ENCODE peak calls at places on chromosomes 6 and 20, in eight cellular contexts. One of them, this sample, is unnamed. For H3K4me1, the result is how much of the 10 kb centered on the place peaks cover.

GRCh38 chr6:170162771-170163404 is 128.0 kb downstream of the DLL1 start:
- DNase-seq in stomach: no peak
- DNase-seq in left lung: peak
- DNase-seq in naive thymus-derived CD4-positive, alpha-beta T cell: no peak
- DNase-seq in heart right ventricle: no peak
- DNase-seq in ovary: no peak
- DNase-seq in mucosa of descending colon: no peak
- DNase-seq in CD8-positive, alpha-beta T cell: no peak
- DNase-seq in this sample: no peak

GRCh38 chr20:51195419-51195901 is 172.6 kb upstream of the KCNG1 start:
- DNase-seq in left lung: no peak
- DNase-seq in heart right ventricle: no peak
- DNase-seq in naive thymus-derived CD4-positive, alpha-beta T cell: no peak
- DNase-seq in CD8-positive, alpha-beta T cell: no peak
- DNase-seq in ovary: no peak
- DNase-seq in stomach: no peak
- DNase-seq in mucosa of descending colon: no peak
- DNase-seq in this sample: no peak

GRCh38 chr20:45840700-45841198 is 7.2 kb downstream of the SNX21 start:
- DNase-seq in mucosa of descending colon: no peak
- DNase-seq in left lung: no peak
- DNase-seq in heart right ventricle: no peak
- DNase-seq in naive thymus-derived CD4-positive, alpha-beta T cell: no peak
- DNase-seq in CD8-positive, alpha-beta T cell: no peak
- DNase-seq in ovary: no peak
- DNase-seq in stomach: no peak
- DNase-seq in this sample: no peak

GRCh38 chr6:63516186-63516944 is 55.9 kb upstream of the LOC128125822 start:
- DNase-seq in heart right ventricle: no peak
- DNase-seq in mucosa of descending colon: no peak
- DNase-seq in stomach: no peak
- DNase-seq in CD8-positive, alpha-beta T cell: no peak
- DNase-seq in left lung: no peak
- DNase-seq in ovary: no peak
- DNase-seq in naive thymus-derived CD4-positive, alpha-beta T cell: no peak
- DNase-seq in this sample: no peak

GRCh38 chr20:54207743-54208491 is at the start of gene PFDN4:
- DNase-seq in heart right ventricle: peak
- DNase-seq in ovary: peak
- DNase-seq in stomach: peak
- DNase-seq in CD8-positive, alpha-beta T cell: peak
- DNase-seq in naive thymus-derived CD4-positive, alpha-beta T cell: peak
- DNase-seq in left lung: peak
- DNase-seq in mucosa of descending colon: peak
- DNase-seq in this sample: peak

GRCh38 chr20:15188415-15188814 is 851.0 kb upstream of the FLRT3 start:
- DNase-seq in CD8-positive, alpha-beta T cell: no peak
- DNase-seq in ovary: no peak
- DNase-seq in mucosa of descending colon: no peak
- DNase-seq in heart right ventricle: no peak
- DNase-seq in left lung: no peak
- DNase-seq in stomach: no peak
- DNase-seq in naive thymus-derived CD4-positive, alpha-beta T cell: no peak
- DNase-seq in this sample: no peak

GRCh38 chr6:40251609-40252008 is 317.3 kb upstream of the MOCS1 start:
- DNase-seq in CD8-positive, alpha-beta T cell: no peak
- DNase-seq in heart right ventricle: no peak
- DNase-seq in stomach: no peak
- DNase-seq in mucosa of descending colon: no peak
- DNase-seq in ovary: no peak
- DNase-seq in naive thymus-derived CD4-positive, alpha-beta T cell: no peak
- DNase-seq in left lung: no peak
- DNase-seq in this sample: no peak

GRCh38 chr6:20409427-20409971 is 7.8 kb downstream of the E2F3 start:
- DNase-seq in heart right ventricle: no peak
- DNase-seq in ovary: no peak
- DNase-seq in stomach: no peak
- DNase-seq in CD8-positive, alpha-beta T cell: no peak
- DNase-seq in naive thymus-derived CD4-positive, alpha-beta T cell: no peak
- DNase-seq in left lung: no peak
- DNase-seq in mucosa of descending colon: no peak
- DNase-seq in this sample: no peak

GRCh38 chr6:80454197-80454596 is 347.7 kb downstream of the BCKDHB start:
- DNase-seq in mucosa of descending colon: no peak
- DNase-seq in heart right ventricle: no peak
- DNase-seq in stomach: no peak
- DNase-seq in ovary: no peak
- DNase-seq in CD8-positive, alpha-beta T cell: no peak
- DNase-seq in left lung: no peak
- DNase-seq in naive thymus-derived CD4-positive, alpha-beta T cell: no peak
- DNase-seq in this sample: no peak

GRCh38 chr6:42030585-42031506 is 19.5 kb upstream of the TAF8 start:
- DNase-seq in ovary: peak
- DNase-seq in heart right ventricle: peak
- DNase-seq in stomach: no peak
- DNase-seq in left lung: no peak
- DNase-seq in naive thymus-derived CD4-positive, alpha-beta T cell: no peak
- DNase-seq in mucosa of descending colon: no peak
- DNase-seq in CD8-positive, alpha-beta T cell: no peak
- DNase-seq in this sample: peak

GRCh38 chr6:46510656-46511055 is 19.4 kb upstream of the RCAN2 start:
- DNase-seq in CD8-positive, alpha-beta T cell: no peak
- DNase-seq in naive thymus-derived CD4-positive, alpha-beta T cell: no peak
- DNase-seq in left lung: no peak
- DNase-seq in heart right ventricle: peak
- DNase-seq in ovary: peak
- DNase-seq in stomach: no peak
- DNase-seq in mucosa of descending colon: no peak
- DNase-seq in this sample: no peak

GRCh38 chr6:56521988-56522387 is 120.7 kb downstream of the DST start:
- DNase-seq in ovary: no peak
- DNase-seq in heart right ventricle: no peak
- DNase-seq in stomach: no peak
- DNase-seq in left lung: no peak
- DNase-seq in mucosa of descending colon: no peak
- DNase-seq in naive thymus-derived CD4-positive, alpha-beta T cell: no peak
- DNase-seq in CD8-positive, alpha-beta T cell: no peak
- DNase-seq in this sample: no peak

GRCh38 chr20:33503564-33503963 is 13.7 kb downstream of the CBFA2T2 start:
- DNase-seq in stomach: no peak
- DNase-seq in CD8-positive, alpha-beta T cell: no peak
- DNase-seq in left lung: no peak
- DNase-seq in mucosa of descending colon: peak
- DNase-seq in ovary: no peak
- DNase-seq in naive thymus-derived CD4-positive, alpha-beta T cell: no peak
- DNase-seq in heart right ventricle: no peak
- DNase-seq in this sample: no peak

GRCh38 chr20:33501000-33501399 is 11.1 kb downstream of the CBFA2T2 start:
- DNase-seq in stomach: no peak
- DNase-seq in mucosa of descending colon: no peak
- DNase-seq in naive thymus-derived CD4-positive, alpha-beta T cell: no peak
- DNase-seq in CD8-positive, alpha-beta T cell: no peak
- DNase-seq in left lung: no peak
- DNase-seq in ovary: no peak
- DNase-seq in heart right ventricle: no peak
- DNase-seq in this sample: no peak

DNA sequence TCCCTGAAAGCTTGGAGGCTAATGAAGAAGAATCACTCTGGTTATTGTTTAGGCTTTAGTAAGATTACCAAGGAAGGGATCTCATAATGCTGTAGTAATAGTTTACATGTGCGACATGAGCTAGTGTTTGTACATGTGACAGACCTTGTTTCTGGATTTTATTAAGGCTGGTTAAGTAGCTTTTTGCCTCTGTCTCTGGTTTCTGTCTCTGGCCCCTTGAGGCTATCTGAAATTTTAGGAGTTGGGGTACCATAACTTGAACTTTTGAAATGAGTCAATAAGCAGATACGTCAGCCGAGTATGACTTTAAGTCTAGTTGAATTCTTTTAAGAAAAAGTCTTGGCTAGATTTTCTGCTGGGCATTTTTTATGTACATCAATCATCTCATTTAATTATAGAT is 9.5 kb downstream of the CBFA2T2 start:
- DNase-seq in naive thymus-derived CD4-positive, alpha-beta T cell: no peak
- DNase-seq in ovary: no peak
- DNase-seq in CD8-positive, alpha-beta T cell: no peak
- DNase-seq in stomach: no peak
- DNase-seq in left lung: no peak
- DNase-seq in heart right ventricle: no peak
- DNase-seq in mucosa of descending colon: no peak
- DNase-seq in this sample: no peak
- H3K4me1 ChIP-seq in naive thymus-derived CD4-positive, alpha-beta T cell: under half
- H3K4me1 ChIP-seq in ovary: under half
- H3K4me1 ChIP-seq in CD8-positive, alpha-beta T cell: under half
- H3K4me1 ChIP-seq in stomach: under half
- H3K4me1 ChIP-seq in left lung: under half
- H3K4me1 ChIP-seq in heart right ventricle: under half
- H3K4me1 ChIP-seq in mucosa of descending colon: under half
- H3K4me1 ChIP-seq in this sample: under half

GRCh38 chr20:58309607-58310290 is at the start of gene RAB22A:
- DNase-seq in naive thymus-derived CD4-positive, alpha-beta T cell: peak
- DNase-seq in ovary: peak
- DNase-seq in heart right ventricle: peak
- DNase-seq in CD8-positive, alpha-beta T cell: peak
- DNase-seq in left lung: peak
- DNase-seq in stomach: peak
- DNase-seq in mucosa of descending colon: peak
- DNase-seq in this sample: peak
- H3K4me1 ChIP-seq in naive thymus-derived CD4-positive, alpha-beta T cell: half or more
- H3K4me1 ChIP-seq in ovary: under half
- H3K4me1 ChIP-seq in heart right ventricle: under half
- H3K4me1 ChIP-seq in CD8-positive, alpha-beta T cell: half or more
- H3K4me1 ChIP-seq in left lung: half or more
- H3K4me1 ChIP-seq in stomach: under half
- H3K4me1 ChIP-seq in mucosa of descending colon: under half
- H3K4me1 ChIP-seq in this sample: under half

GRCh38 chr6:45486739-45487138 is 109.0 kb upstream of the SUPT3H start:
- DNase-seq in left lung: no peak
- DNase-seq in ovary: no peak
- DNase-seq in mucosa of descending colon: no peak
- DNase-seq in heart right ventricle: no peak
- DNase-seq in naive thymus-derived CD4-positive, alpha-beta T cell: no peak
- DNase-seq in stomach: no peak
- DNase-seq in CD8-positive, alpha-beta T cell: no peak
- DNase-seq in this sample: no peak
- H3K4me1 ChIP-seq in left lung: under half
- H3K4me1 ChIP-seq in ovary: under half
- H3K4me1 ChIP-seq in mucosa of descending colon: under half
- H3K4me1 ChIP-seq in heart right ventricle: under half
- H3K4me1 ChIP-seq in naive thymus-derived CD4-positive, alpha-beta T cell: under half
- H3K4me1 ChIP-seq in stomach: under half
- H3K4me1 ChIP-seq in CD8-positive, alpha-beta T cell: under half
- H3K4me1 ChIP-seq in this sample: under half

DNA sequence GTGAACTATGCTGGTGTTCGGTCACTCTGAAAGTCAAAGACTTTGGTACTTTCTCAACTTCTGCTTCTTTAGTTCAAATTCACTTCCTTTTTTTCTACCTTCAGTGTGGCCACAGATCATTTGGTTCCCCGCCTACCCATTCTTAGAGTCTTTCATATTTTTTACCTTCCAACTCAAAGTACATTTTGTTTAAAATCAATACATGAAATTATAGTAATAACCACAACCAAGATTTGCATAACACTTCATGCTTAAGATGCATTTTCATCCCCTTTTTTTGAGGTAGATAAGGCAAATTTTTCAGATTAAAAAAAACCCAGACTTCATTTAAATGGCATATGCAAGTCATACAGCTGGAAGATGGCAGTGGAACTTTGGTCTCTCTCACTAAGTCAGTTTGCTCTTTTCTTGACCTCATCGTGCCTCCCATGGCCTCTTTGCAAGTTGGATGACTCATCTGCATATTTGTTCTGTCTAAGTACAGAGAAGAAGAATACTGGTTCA is 11.9 kb upstream of the CNR1 start:
- DNase-seq in naive thymus-derived CD4-positive, alpha-beta T cell: no peak
- DNase-seq in CD8-positive, alpha-beta T cell: no peak
- DNase-seq in mucosa of descending colon: no peak
- DNase-seq in ovary: no peak
- DNase-seq in stomach: no peak
- DNase-seq in heart right ventricle: no peak
- DNase-seq in left lung: no peak
- DNase-seq in this sample: no peak
- H3K4me1 ChIP-seq in naive thymus-derived CD4-positive, alpha-beta T cell: under half
- H3K4me1 ChIP-seq in CD8-positive, alpha-beta T cell: under half
- H3K4me1 ChIP-seq in mucosa of descending colon: under half
- H3K4me1 ChIP-seq in ovary: under half
- H3K4me1 ChIP-seq in stomach: under half
- H3K4me1 ChIP-seq in heart right ventricle: under half
- H3K4me1 ChIP-seq in left lung: under half
- H3K4me1 ChIP-seq in this sample: under half